ENCODE peak calls at places on chromosomes 2 and 18, in ten cellular contexts. K is adipocyte, W is heart right ventricle, N is adrenal gland, M is PC-9, P is brain microvascular endothelial cell, R is neural progenitor cell, B is upper lobe of right lung, D is lower lobe of right lung, X is gastrocnemius medialis. Z is an unnamed sample.

GRCh38 chr2:242057379-242058040 is 188.0 kb downstream of the RTP5 start:
- DNase-seq in K (no peak), W (no peak), N (no peak), M (no peak), P (no peak), R (no peak), B (no peak), D (no peak), X (no peak), Z (no peak)

GRCh38 chr2:165293439-165294420 is 54.5 kb downstream of the SCN2A start:
- DNase-seq in K (peak; percentile 98), W (peak; percentile 79), N (peak; percentile 64), M (peak; percentile 61), P (peak; percentile 88), R (peak; percentile 94), B (no peak), D (no peak), X (peak; percentile 29), Z (peak; percentile 9)

GRCh38 chr2:168661404-168661869 is 141.0 kb upstream of the NOSTRIN start:
- DNase-seq in K (no peak), W (no peak), N (no peak), M (no peak), P (no peak), R (peak; percentile 72), B (no peak), D (no peak), X (no peak), Z (no peak)

GRCh38 chr18:71105078-71105819 is 816.4 kb downstream of the SOCS6 start:
- DNase-seq in K (no peak), W (peak; percentile 5), N (no peak), M (no peak), P (peak; percentile 5), R (peak; percentile 16), B (no peak), D (no peak), X (no peak), Z (peak; percentile 55)

GRCh38 chr2:141021109-141021508 is 1109.7 kb downstream of the LRP1B start:
- DNase-seq in K (peak; percentile 67), W (no peak), N (no peak), M (peak; percentile 32), P (peak; percentile 29), R (no peak), B (no peak), D (no peak), X (no peak), Z (no peak)

GRCh38 chr2:15243762-15244161 is 317.4 kb downstream of the NBAS start:
- DNase-seq in K (peak; percentile 16), W (no peak), N (no peak), M (no peak), P (peak; percentile 31), R (no peak), B (no peak), D (no peak), X (no peak), Z (no peak)

GRCh38 chr18:1998121-1998520 is 573.2 kb downstream of the METTL4 start:
- DNase-seq in K (no peak), W (no peak), N (no peak), M (no peak), P (no peak), R (no peak), B (no peak), D (no peak), X (no peak), Z (no peak)

GRCh38 chr2:227772197-227772661 is 26.5 kb downstream of the SCYGR8 start:
- DNase-seq in K (no peak), W (no peak), N (peak; percentile 24), M (no peak), P (peak; percentile 11), R (no peak), B (no peak), D (no peak), X (no peak), Z (peak; percentile 10)

GRCh38 chr18:12657048-12657848 is 659 bp downstream of the SPIRE1 start:
- DNase-seq in K (peak; percentile 85), W (peak; percentile 27), N (no peak), M (no peak), P (peak; percentile 7), R (peak; percentile 68), B (peak; percentile 81), D (peak; percentile 64), X (peak; percentile 18), Z (peak; percentile 57)

GRCh38 chr2:238379096-238379810 is 47.5 kb upstream of the ASB1 start:
- DNase-seq in K (peak; percentile 5), W (no peak), N (no peak), M (peak; percentile 41), P (peak; percentile 40), R (no peak), B (no peak), D (peak; percentile 62), X (no peak), Z (peak; percentile 58)

GRCh38 chr2:73020657-73021370 is 50.7 kb downstream of the SFXN5 start:
- DNase-seq in K (peak; percentile 72), W (no peak), N (no peak), M (no peak), P (peak; percentile 88), R (no peak), B (no peak), D (no peak), X (no peak), Z (peak; percentile 73)

GRCh38 chr2:162063281-162063680 is 10.7 kb downstream of the DPP4 start:
- DNase-seq in K (no peak), W (no peak), N (no peak), M (no peak), P (no peak), R (no peak), B (no peak), D (no peak), X (no peak), Z (no peak)

GRCh38 chr2:101148777-101149176 is 2.4 kb downstream of the TBC1D8 start:
- DNase-seq in K (no peak), W (no peak), N (no peak), M (no peak), P (no peak), R (no peak), B (no peak), D (no peak), X (no peak), Z (no peak)

GRCh38 chr2:101147971-101148370 is 3.2 kb downstream of the TBC1D8 start:
- DNase-seq in K (no peak), W (no peak), N (no peak), M (no peak), P (no peak), R (no peak), B (no peak), D (no peak), X (no peak), Z (no peak)

GRCh38 chr2:101150306-101151140 is 659 bp downstream of the TBC1D8 start:
- DNase-seq in K (peak; percentile 59), W (peak; percentile 28), N (peak; percentile 57), M (no peak), P (no peak), R (peak; percentile 66), B (peak; percentile 76), D (peak; percentile 61), X (no peak), Z (no peak)

GRCh38 chr2:101151141-101151858 is at the start of gene TBC1D8:
- DNase-seq in K (peak; percentile 95), W (peak; percentile 93), N (peak; percentile 89), M (peak; percentile 57), P (peak; percentile 51), R (peak; percentile 89), B (peak; percentile 95), D (peak; percentile 89), X (peak; percentile 79), Z (peak; percentile 87)

DNA sequence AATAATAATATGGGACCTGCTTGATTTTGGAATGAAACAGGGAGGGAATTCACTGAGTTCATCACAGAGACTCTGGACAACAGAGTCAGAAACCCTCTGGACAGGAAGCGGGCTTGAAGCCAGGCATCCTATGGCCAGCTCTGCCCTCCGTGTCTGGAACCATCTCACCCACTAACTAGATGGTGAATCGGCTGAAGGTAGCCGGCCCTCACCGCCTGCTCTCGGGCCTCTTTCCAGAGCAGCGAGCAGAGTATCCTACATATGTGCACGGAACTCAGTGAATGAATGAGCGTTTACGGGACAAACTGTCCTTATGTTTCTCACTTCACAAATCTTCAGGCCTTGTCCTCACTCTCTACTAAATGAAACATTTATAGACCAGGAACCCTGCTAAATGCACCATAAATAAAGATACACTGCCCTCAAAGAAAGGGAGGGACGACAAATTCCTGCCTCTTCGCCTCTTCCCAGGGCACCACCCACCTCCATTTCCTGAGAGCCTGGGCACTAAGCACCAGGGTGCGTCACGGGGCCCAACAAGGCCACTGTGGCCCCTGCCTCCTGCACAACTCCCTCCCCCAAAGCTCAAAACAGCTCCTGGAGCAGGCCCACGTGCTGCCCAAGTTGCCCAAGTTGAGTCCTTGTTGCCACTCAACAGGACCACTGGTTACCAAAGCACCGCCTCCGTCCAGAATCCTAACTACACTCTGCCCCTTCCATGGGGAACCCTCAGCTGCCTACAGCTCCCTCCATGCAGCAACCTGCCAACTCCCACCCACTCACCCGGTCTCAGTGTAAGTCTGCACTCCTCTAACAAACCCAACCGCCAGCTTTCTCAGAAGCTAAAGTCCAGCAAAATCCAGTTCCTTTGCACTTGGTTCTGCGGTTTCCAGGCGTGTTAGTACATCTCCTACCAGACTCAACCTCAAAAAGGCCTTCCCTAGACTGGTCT is 1.7 kb downstream of the TBC1D8 start:
- DNase-seq in K (peak; percentile 14), W (no peak), N (no peak), M (peak; percentile 36), P (no peak), R (no peak), B (no peak), D (no peak), X (peak; percentile 81), Z (peak; percentile 50)
- H3K4me3 ChIP-seq in K (peak overlapping the region; percentile 85), W (peak overlapping the region; percentile 54), N (no peak overlapping the region), M (peak overlapping the region; percentile 86), P (no peak overlapping the region), R (peak overlapping the region; percentile 53), B (peak overlapping the region; percentile 72), D (peak overlapping the region; percentile 75), X (peak overlapping the region; percentile 99), Z (peak overlapping the region; percentile 81)

DNA sequence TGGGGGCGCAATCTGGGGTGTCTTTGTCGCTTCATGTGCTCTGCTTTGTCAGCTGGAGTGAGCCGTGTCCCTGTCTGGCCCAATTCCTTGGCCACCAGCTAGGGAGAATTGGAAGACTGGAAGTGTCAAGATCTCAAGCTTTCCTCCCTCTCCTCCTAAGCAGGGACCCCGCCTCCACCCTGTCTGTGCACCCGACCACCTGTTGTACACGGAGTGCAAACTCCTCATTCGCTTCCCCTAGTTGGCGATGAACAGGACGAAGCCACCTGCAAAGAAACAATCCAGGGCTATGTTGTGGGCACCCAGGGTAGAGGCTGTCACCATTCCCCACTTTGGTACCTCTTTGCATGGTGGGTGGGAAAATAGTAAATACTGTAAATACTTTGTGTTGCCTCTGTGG is 1.7 kb upstream of the DQX1 start:
- DNase-seq in K (no peak), W (no peak), N (no peak), M (no peak), P (no peak), R (no peak), B (no peak), D (no peak), X (no peak), Z (no peak)
- H3K36me3 ChIP-seq in K (peaks cover 28% of the 10 kb centered on the region), W (no peaks in the 10 kb centered on the region), N (peaks cover 26% of the 10 kb centered on the region), M (peaks cover 18% of the 10 kb centered on the region), P (peaks cover 21% of the 10 kb centered on the region), R (no peaks in the 10 kb centered on the region), B (peaks cover 28% of the 10 kb centered on the region), D (peaks cover 44% of the 10 kb centered on the region), X (no peaks in the 10 kb centered on the region), Z (peaks cover 55% of the 10 kb centered on the region)

GRCh38 chr18:55302337-55302833 is 285.6 kb downstream of the TCF4 start:
- DNase-seq in K (peak; percentile 43), W (no peak), N (no peak), M (no peak), P (no peak), R (peak; percentile 14), B (no peak), D (no peak), X (no peak), Z (peak; percentile 9)
- H3K4me3 ChIP-seq in K (peak overlapping the region; percentile 74), W (no peak overlapping the region), N (no peak overlapping the region), M (no peak overlapping the region), P (no peak overlapping the region), R (no peak overlapping the region), B (no peak overlapping the region), D (no peak overlapping the region), X (peak overlapping the region; percentile 14), Z (peak overlapping the region; percentile 35)

GRCh38 chr2:201157694-201158093 is 25.2 kb upstream of the CASP10 start:
- DNase-seq in K (no peak), W (no peak), N (no peak), M (no peak), P (no peak), R (no peak), B (no peak), D (no peak), X (no peak), Z (no peak)
- H3K36me3 ChIP-seq in K (peaks cover 89% of the 10 kb centered on the region), W (peaks cover 14% of the 10 kb centered on the region), N (peaks cover 82% of the 10 kb centered on the region), M (peaks cover 13% of the 10 kb centered on the region), P (peaks cover 68% of the 10 kb centered on the region), R (no peaks in the 10 kb centered on the region), B (peaks cover 97% of the 10 kb centered on the region), D (peaks cover 96% of the 10 kb centered on the region), X (peaks cover 10% of the 10 kb centered on the region), Z (peaks cover 57% of the 10 kb centered on the region)